ENCODE peak calls at places on chromosomes 6 and 20, in eight cellular contexts. V is endodermal cell, Y is HepG2, C is kidney, N is neuronal stem cell, E is GM23248, M is fibroblast of lung, K is neural progenitor cell. T is an unnamed sample.

GRCh38 chr6:167116109-167116837 is 6.6 kb upstream of the CCR6 start:
- DNase-seq in V (no peak), Y (no peak), C (peak; percentile 66), N (no peak), E (peak; percentile 16), M (no peak), K (no peak), T (no peak)

GRCh38 chr6:1901556-1901955 is 291.8 kb downstream of the FOXC1 start:
- DNase-seq in V (no peak), Y (peak; percentile 44), C (no peak), N (no peak), E (peak; percentile 73), M (peak; percentile 36), K (no peak), T (peak; percentile 29)

GRCh38 chr6:35052694-35053565 is 88.2 kb downstream of the TCP11 start:
- DNase-seq in V (no peak), Y (no peak), C (no peak), N (peak; percentile 57), E (peak; percentile 35), M (peak; percentile 80), K (peak; percentile 70), T (no peak)

GRCh38 chr6:85675030-85675819 is 32.5 kb upstream of the SYNCRIP start:
- DNase-seq in V (peak; percentile 58), Y (no peak), C (no peak), N (no peak), E (peak; percentile 67), M (peak; percentile 69), K (peak; percentile 39), T (peak; percentile 73)

GRCh38 chr20:1301031-1301529 is 27.9 kb downstream of the SDCBP2 start:
- DNase-seq in V (peak; percentile 91), Y (no peak), C (peak; percentile 21), N (no peak), E (peak; percentile 68), M (peak; percentile 53), K (peak; percentile 43), T (peak; percentile 56)

GRCh38 chr6:74871757-74872156 is 334.1 kb downstream of the COL12A1 start:
- DNase-seq in V (no peak), Y (no peak), C (no peak), N (no peak), E (peak; percentile 30), M (no peak), K (no peak), T (peak; percentile 88)

GRCh38 chr6:35064508-35065440 is 76.4 kb downstream of the TCP11 start:
- DNase-seq in V (peak; percentile 82), Y (no peak), C (peak; percentile 36), N (no peak), E (no peak), M (no peak), K (no peak), T (no peak)

GRCh38 chr20:38658879-38659612 is 57.4 kb downstream of the ARHGAP40 start:
- DNase-seq in V (peak; percentile 93), Y (peak; percentile 60), C (no peak), N (no peak), E (peak; percentile 42), M (no peak), K (peak; percentile 71), T (no peak)

GRCh38 chr6:3162067-3162497 is 4.7 kb upstream of the TUBB2A start:
- DNase-seq in V (peak; percentile 71), Y (no peak), C (no peak), N (no peak), E (peak; percentile 82), M (no peak), K (peak; percentile 38), T (no peak)

GRCh38 chr20:44736170-44737021 is 9.3 kb upstream of the KCNK15 start:
- DNase-seq in V (peak; percentile 89), Y (peak; percentile 96), C (peak; percentile 42), N (peak; percentile 61), E (peak; percentile 88), M (peak; percentile 78), K (peak; percentile 81), T (peak; percentile 70)

GRCh38 chr6:1316482-1317220 is 4.8 kb downstream of the FOXQ1 start:
- DNase-seq in V (peak; percentile 82), Y (peak; percentile 70), C (peak; percentile 80), N (no peak), E (peak; percentile 52), M (no peak), K (peak; percentile 78), T (no peak)

GRCh38 chr6:88641178-88641903 is 322.1 kb downstream of the RNGTT start:
- DNase-seq in V (no peak), Y (no peak), C (no peak), N (no peak), E (peak; percentile 3), M (peak; percentile 45), K (no peak), T (peak; percentile 17)

DNA sequence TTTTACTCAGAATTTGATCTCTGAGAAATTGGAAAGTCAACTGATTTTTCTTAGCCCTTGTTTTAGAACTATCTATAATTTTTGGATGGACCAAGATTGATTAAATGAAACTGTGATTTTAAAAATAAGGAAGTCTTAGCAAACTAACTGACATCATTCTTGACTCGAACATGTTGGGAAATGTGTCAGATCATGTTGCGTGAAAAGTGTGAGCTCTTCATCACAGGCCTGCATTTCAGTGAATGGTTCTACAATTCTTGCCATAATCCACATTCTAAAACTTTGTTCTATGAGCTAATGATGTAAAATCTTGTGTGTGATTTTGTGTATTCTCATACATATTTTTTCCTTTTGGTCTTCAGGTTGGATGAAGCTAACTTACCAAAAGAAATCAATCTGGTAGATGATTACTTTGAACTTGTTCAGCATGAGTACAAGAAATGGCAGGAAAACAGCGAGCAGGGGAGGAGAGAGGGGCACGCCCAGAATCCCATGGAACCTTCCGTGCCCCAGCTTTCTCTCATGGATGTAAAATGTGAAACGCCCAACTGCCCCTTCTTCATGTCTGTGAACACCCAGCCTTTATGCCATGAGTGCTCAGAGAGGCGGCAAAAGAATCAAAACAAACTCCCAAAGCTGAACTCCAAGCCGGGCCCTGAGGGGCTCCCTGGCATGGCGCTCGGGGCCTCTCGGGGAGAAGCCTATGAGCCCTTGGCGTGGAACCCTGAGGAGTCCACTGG is 11.2 kb downstream of the TNFAIP3 start:
- DNase-seq in V (no peak), Y (no peak), C (no peak), N (no peak), E (no peak), M (peak; percentile 18), K (no peak), T (no peak)
- H3K4me1 ChIP-seq in V (peaks cover 4% of the 10 kb centered on the region), Y (peaks cover 26% of the 10 kb centered on the region), C (no peaks in the 10 kb centered on the region), N (peaks cover 6% of the 10 kb centered on the region), E (peaks cover 22% of the 10 kb centered on the region), M (peaks cover 12% of the 10 kb centered on the region), K (peaks cover 20% of the 10 kb centered on the region), T (peaks cover 1% of the 10 kb centered on the region)

GRCh38 chr6:56744528-56744927 is 101.8 kb upstream of the DST start:
- DNase-seq in V (peak; percentile 57), Y (no peak), C (no peak), N (no peak), E (no peak), M (no peak), K (no peak), T (no peak)

GRCh38 chr6:56749632-56750151 is 107.0 kb upstream of the DST start:
- DNase-seq in V (no peak), Y (peak; percentile 49), C (no peak), N (no peak), E (peak; percentile 93), M (peak; percentile 62), K (no peak), T (peak; percentile 92)

GRCh38 chr6:56745971-56746370 is 103.3 kb upstream of the DST start:
- DNase-seq in V (no peak), Y (no peak), C (no peak), N (no peak), E (no peak), M (no peak), K (no peak), T (no peak)

GRCh38 chr6:56745081-56745480 is 102.4 kb upstream of the DST start:
- DNase-seq in V (no peak), Y (no peak), C (no peak), N (no peak), E (no peak), M (no peak), K (no peak), T (no peak)

GRCh38 chr6:56746767-56747504 is 104.2 kb upstream of the DST start:
- DNase-seq in V (peak; percentile 58), Y (no peak), C (no peak), N (no peak), E (no peak), M (no peak), K (peak; percentile 27), T (no peak)
- H3K9ac ChIP-seq in V (no peak overlapping the region), Y (no peak overlapping the region), C (no peak overlapping the region), N (no peak overlapping the region), E (no peak overlapping the region), M (no peak overlapping the region), K (no peak overlapping the region), T (no peak overlapping the region)

DNA sequence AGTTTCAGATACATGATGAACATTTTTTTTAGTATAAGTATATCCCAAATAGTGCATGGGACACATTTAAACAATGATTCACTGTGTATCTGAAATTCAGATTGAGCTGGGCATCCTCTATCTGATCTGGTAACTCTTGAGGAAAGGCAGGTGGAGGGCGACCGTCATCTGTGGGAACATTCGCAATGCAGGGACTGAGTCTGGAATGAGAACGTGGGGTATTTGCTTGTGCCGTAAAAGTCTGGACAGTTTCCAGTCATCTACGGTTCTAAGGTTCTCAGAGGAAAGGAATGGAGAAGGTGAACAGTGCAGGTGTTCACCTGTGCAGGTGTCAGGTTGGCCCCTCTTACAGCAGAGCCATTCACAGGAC is 22.6 kb downstream of the CTCFL start:
- DNase-seq in V (peak; percentile 30), Y (no peak), C (no peak), N (no peak), E (no peak), M (no peak), K (no peak), T (no peak)
- H3K4me1 ChIP-seq in V (no peaks in the 10 kb centered on the region), Y (no peaks in the 10 kb centered on the region), C (no peaks in the 10 kb centered on the region), N (peaks cover 11% of the 10 kb centered on the region), E (peaks cover 5% of the 10 kb centered on the region), M (no peaks in the 10 kb centered on the region), K (peaks cover 47% of the 10 kb centered on the region), T (peaks cover 5% of the 10 kb centered on the region)

DNA sequence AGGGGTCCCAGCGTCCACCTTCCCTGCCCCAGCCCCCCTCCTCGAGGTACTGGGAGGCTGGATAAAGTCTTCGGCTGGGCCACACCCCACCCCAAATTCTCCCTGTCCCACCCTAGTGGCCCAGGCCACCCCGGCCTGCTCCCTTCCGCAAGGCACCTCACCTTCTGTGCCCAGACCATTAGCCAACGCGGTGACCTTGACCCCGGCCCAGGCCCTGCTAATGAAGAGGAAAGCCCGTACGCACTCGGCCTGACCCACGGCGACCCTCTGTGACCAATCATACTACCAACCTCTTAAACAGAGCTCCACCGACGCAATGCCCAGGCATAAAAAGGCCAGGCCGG is 182 bp upstream of the OXT start:
- DNase-seq in V (no peak), Y (no peak), C (peak; percentile 67), N (no peak), E (no peak), M (no peak), K (no peak), T (no peak)
- H3K9ac ChIP-seq in V (no peak overlapping the region), Y (no peak overlapping the region), C (no peak overlapping the region), N (peak overlapping the region; percentile 35), E (peak overlapping the region; percentile 69), M (no peak overlapping the region), K (no peak overlapping the region), T (no peak overlapping the region)